ENCODE peak calls at places on chromosomes 2 and 18, in six cellular contexts. S is adrenal gland, I is endothelial cell of umbilical vein, N is sigmoid colon, B is body of pancreas, T is Peyer's patch. V is an unnamed sample.

GRCh38 chr2:85578243-85579180 is 1.1 kb downstream of the VAMP8 start:
- DNase-seq in T (peak; percentile 61), N (peak; percentile 80), B (peak; percentile 64), S (peak; percentile 49), I (no peak), V (no peak)

GRCh38 chr2:163601377-163601776 is 134.4 kb downstream of the FIGN start:
- DNase-seq in T (no peak), I (no peak), S (no peak), N (no peak), B (no peak), V (no peak)

GRCh38 chr2:228516019-228516418 is 334.5 kb upstream of the SPHKAP start:
- DNase-seq in I (no peak), B (no peak), N (no peak), T (no peak), S (no peak), V (no peak)

GRCh38 chr18:57542801-57543427 is 43.6 kb downstream of the FECH start:
- DNase-seq in N (no peak), T (no peak), S (no peak), I (no peak), B (no peak), V (no peak)

GRCh38 chr18:31244737-31245432 is 73.1 kb upstream of the DSG1 start:
- DNase-seq in T (no peak), N (no peak), S (no peak), I (peak; percentile 44), B (no peak), V (no peak)

GRCh38 chr2:159124441-159124911 is 156.0 kb downstream of the TANC1 start:
- DNase-seq in I (peak; percentile 92), T (peak; percentile 75), S (peak; percentile 87), B (peak; percentile 32), N (no peak), V (no peak)

GRCh38 chr2:117832905-117833613 is 18.6 kb downstream of the DDX18 start:
- DNase-seq in T (no peak), S (peak; percentile 7), N (no peak), I (peak; percentile 31), B (no peak), V (no peak)

GRCh38 chr2:19881221-19881620 is 20.6 kb downstream of the TTC32 start:
- DNase-seq in T (no peak), B (no peak), I (no peak), N (no peak), S (no peak), V (peak; percentile 4)

GRCh38 chr2:203782262-203782976 is 76.0 kb downstream of the CD28 start:
- DNase-seq in I (peak; percentile 90), S (peak; percentile 60), B (peak; percentile 48), N (no peak), T (no peak), V (peak; percentile 42)

GRCh38 chr2:207165121-207166038 is at the start of gene KLF7:
- DNase-seq in T (peak; percentile 70), I (peak; percentile 67), N (peak; percentile 85), S (peak; percentile 59), B (peak; percentile 56), V (peak; percentile 30)

GRCh38 chr2:69428981-69429380 is 8.3 kb downstream of the NFU1 start:
- DNase-seq in N (no peak), I (no peak), S (no peak), B (no peak), T (no peak), V (no peak)

GRCh38 chr2:207831569-207832248 is 62.0 kb upstream of the FZD5 start:
- DNase-seq in S (no peak), I (no peak), N (no peak), B (no peak), T (peak; percentile 65), V (no peak)

GRCh38 chr18:71529708-71530303 is 1014.3 kb downstream of the CBLN2 start:
- DNase-seq in B (no peak), I (peak; percentile 62), S (no peak), N (no peak), T (no peak), V (no peak)

GRCh38 chr2:124161542-124161941 is 136.5 kb downstream of the CNTNAP5 start:
- DNase-seq in B (no peak), N (no peak), S (no peak), T (no peak), I (no peak), V (no peak)

GRCh38 chr2:10452956-10453885 is 5.1 kb upstream of the ODC1 start:
- DNase-seq in B (no peak), S (no peak), T (no peak), N (no peak), I (no peak), V (no peak)

GRCh38 chr18:46397174-46397573 is 259.8 kb downstream of the LOXHD1 start:
- DNase-seq in I (no peak), N (no peak), S (no peak), B (no peak), T (no peak), V (no peak)

GRCh38 chr2:199468561-199469513 is 11.1 kb upstream of the SATB2 start:
- DNase-seq in S (no peak), B (no peak), T (no peak), N (peak; percentile 62), I (no peak), V (no peak)

GRCh38 chr2:164671664-164672396 is 50.5 kb upstream of the GRB14 start:
- DNase-seq in T (no peak), S (no peak), I (no peak), B (no peak), N (no peak), V (no peak)

GRCh38 chr18:58362829-58363231 is 266.1 kb downstream of the ALPK2 start:
- DNase-seq in T (no peak), I (no peak), B (no peak), N (no peak), S (no peak), V (no peak)

GRCh38 chr2:25368650-25369049 is 26.9 kb upstream of the DNMT3A start:
- DNase-seq in N (peak; percentile 42), B (no peak), T (no peak), I (no peak), S (no peak), V (no peak)

GRCh38 chr2:158822212-158822611 is 27.1 kb downstream of the DAPL1 start:
- DNase-seq in N (no peak), B (no peak), I (no peak), T (no peak), S (no peak), V (no peak)

GRCh38 chr2:103785432-103785831 is 1023.6 kb downstream of the TMEM182 start:
- DNase-seq in T (no peak), B (no peak), N (no peak), I (no peak), S (no peak), V (no peak)

GRCh38 chr18:48751727-48752468 is 198.9 kb downstream of the SMAD7 start:
- DNase-seq in S (no peak), N (no peak), B (no peak), I (no peak), T (no peak), V (no peak)

GRCh38 chr2:6358542-6358941 is 507.2 kb downstream of the CMPK2 start:
- DNase-seq in I (no peak), T (no peak), B (no peak), S (no peak), N (no peak), V (no peak)

GRCh38 chr2:33835926-33836325 is 236.8 kb upstream of the FAM98A start:
- DNase-seq in N (no peak), S (no peak), B (no peak), I (no peak), T (no peak), V (no peak)

DNA sequence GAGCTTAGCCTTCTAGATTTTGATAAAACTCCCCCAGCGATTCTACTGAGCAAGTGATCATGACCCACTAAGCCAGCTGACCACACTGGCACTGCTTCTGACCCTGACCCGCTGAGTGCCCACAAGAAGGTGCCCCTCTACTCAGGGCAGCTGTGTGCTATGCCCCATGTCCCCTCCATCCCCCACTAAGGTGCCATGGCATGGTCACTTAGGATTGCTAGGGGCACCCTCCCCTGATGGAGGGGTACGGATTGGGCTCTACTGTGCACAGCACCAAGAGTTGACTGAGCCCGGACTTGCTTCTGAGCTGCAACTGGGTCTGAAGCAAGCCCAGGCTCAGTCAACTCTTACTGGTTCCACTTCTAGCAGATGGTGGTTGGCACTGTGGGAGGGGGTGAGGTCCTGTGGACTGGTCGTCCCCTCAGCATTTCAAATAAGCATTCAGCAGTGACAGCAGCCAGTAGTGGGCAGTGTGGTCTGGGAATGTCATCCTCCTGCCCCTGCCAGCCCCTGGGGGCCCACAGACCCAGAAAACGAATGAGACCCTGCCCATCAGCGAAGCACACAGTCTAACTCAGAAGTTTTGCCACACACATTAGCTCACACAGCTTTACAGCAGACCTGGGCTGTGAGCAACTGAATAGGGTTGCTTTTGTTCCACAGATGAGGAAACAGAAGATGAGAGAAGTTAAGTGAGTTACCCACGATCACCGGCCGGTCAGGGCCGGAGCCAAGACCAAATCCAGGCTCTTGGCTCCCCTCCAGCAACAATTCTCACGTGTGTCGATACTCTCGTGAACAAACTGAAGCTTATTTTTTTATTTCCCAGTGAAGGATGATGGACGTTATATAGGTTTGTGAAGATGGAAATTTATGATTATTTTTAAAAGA is 52.1 kb upstream of the FOSL2 start:
- DNase-seq in I (no peak), N (peak; percentile 50), S (no peak), B (peak; percentile 48), T (peak; percentile 46), V (no peak)
- TF ChIP-seq CTCF in I (no peak), N (no peak), S (no peak), B (no peak), T (no peak), V (no peak)

GRCh38 chr2:190849774-190850173 is 30.8 kb upstream of the GLS start:
- DNase-seq in B (peak; percentile 16), T (no peak), S (peak; percentile 79), I (peak; percentile 61), N (no peak), V (no peak)
- H3K4me1 ChIP-seq in B (peaks cover 14% of the 10 kb centered on the region), T (no peaks in the 10 kb centered on the region), S (peaks cover 47% of the 10 kb centered on the region), I (peaks cover 18% of the 10 kb centered on the region), N (no peaks in the 10 kb centered on the region), V (no peaks in the 10 kb centered on the region)

DNA sequence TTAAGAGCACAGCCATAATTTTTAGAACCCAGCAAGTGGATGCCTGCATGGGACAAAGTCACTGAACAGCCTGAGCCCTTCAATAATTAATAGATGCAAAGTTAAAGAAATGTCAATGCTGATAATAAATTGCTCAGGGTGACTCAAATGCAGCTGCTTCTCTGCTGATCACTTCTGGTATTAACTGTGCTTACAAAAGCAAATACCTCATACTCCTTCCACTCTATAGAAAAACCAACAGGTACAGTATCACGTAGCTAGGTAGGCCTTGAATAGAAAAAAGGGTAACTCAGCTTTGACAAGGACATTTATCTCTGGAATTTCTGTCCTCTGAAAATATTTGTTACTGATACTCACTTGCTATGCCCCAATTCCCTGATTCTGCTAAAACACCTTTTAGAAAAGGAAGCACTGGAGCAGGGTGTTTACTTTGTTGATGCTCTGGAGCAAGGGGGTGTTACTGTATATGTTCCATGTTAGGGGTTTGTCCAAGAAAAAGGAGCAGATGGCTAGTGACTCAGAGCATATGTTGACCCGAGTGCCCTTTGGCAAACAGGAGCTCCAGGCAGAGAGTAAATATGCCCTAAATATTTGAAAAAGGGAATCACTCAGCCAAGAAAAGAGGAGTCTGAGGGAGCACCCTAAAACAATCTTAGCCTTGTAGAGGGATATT is 59.1 kb upstream of the RTN4 start:
- DNase-seq in I (peak; percentile 89), S (no peak), N (no peak), T (no peak), B (peak; percentile 46), V (no peak)
- H3K27ac ChIP-seq in I (peak overlapping the region; percentile 56), S (peak overlapping the region; percentile 58), N (peak overlapping the region; percentile 89), T (no peak overlapping the region), B (peak overlapping the region; percentile 62), V (no peak overlapping the region)

DNA sequence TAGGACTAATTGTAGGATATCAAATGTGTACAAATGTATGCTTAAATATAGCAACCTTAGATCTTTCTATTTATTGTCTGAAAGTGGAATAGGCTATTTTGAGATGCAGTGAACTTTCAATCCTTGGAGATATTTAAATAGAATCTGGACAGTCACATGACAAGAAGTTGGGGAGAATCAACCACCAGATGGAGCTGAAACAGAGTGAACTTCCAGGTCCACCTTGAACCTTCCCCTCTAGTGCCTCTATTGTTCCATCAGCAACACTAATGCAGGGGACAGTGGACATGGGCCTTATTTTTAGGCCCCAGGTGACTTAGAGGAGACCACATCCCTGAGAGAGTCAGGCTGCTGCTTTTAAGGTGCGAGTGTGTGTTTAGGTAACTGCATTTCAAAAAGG is 37.0 kb upstream of the CRIM1 start:
- DNase-seq in B (no peak), S (no peak), N (no peak), I (no peak), T (no peak), V (no peak)
- TF ChIP-seq CTCF in B (no peak), S (no peak), N (no peak), I (no peak), T (no peak), V (no peak)

V was measured in CD8-positive, alpha-beta T cell.